ENCODE peak calls at places on chromosomes 11 and 22, in nine cellular contexts. One of them, this sample, is unnamed.

GRCh38 chr11:85414175-85414574 is 213.0 kb downstream of the DLG2 start:
- DNase-seq in neural progenitor cell: no peak
- DNase-seq in fibroblast of lung: no peak
- DNase-seq in IMR-90: no peak
- DNase-seq in upper lobe of right lung: no peak
- DNase-seq in stomach: no peak
- DNase-seq in lower lobe of right lung: no peak
- DNase-seq in AG04450: no peak
- DNase-seq in psoas muscle: no peak
- DNase-seq in this sample: no peak

GRCh38 chr11:19698493-19699292 is 13.9 kb upstream of the NAV2 start:
- DNase-seq in lower lobe of right lung: no peak
- DNase-seq in psoas muscle: peak
- DNase-seq in IMR-90: peak
- DNase-seq in stomach: no peak
- DNase-seq in fibroblast of lung: peak
- DNase-seq in neural progenitor cell: no peak
- DNase-seq in upper lobe of right lung: no peak
- DNase-seq in AG04450: peak
- DNase-seq in this sample: peak

GRCh38 chr11:105208038-105208437 is 68.5 kb upstream of the CARD18 start:
- DNase-seq in neural progenitor cell: no peak
- DNase-seq in psoas muscle: no peak
- DNase-seq in AG04450: no peak
- DNase-seq in lower lobe of right lung: no peak
- DNase-seq in IMR-90: no peak
- DNase-seq in upper lobe of right lung: no peak
- DNase-seq in stomach: no peak
- DNase-seq in fibroblast of lung: no peak
- DNase-seq in this sample: no peak

GRCh38 chr11:105361651-105362050 is 222.1 kb upstream of the CARD18 start:
- DNase-seq in fibroblast of lung: no peak
- DNase-seq in IMR-90: no peak
- DNase-seq in AG04450: no peak
- DNase-seq in psoas muscle: no peak
- DNase-seq in stomach: no peak
- DNase-seq in neural progenitor cell: no peak
- DNase-seq in lower lobe of right lung: no peak
- DNase-seq in upper lobe of right lung: no peak
- DNase-seq in this sample: no peak

GRCh38 chr11:112583246-112583893 is 322.7 kb upstream of the PLET1 start:
- DNase-seq in IMR-90: no peak
- DNase-seq in fibroblast of lung: no peak
- DNase-seq in AG04450: no peak
- DNase-seq in psoas muscle: no peak
- DNase-seq in neural progenitor cell: no peak
- DNase-seq in stomach: no peak
- DNase-seq in lower lobe of right lung: no peak
- DNase-seq in upper lobe of right lung: no peak
- DNase-seq in this sample: no peak

GRCh38 chr11:15038963-15039362 is 34.4 kb upstream of the CALCB start:
- DNase-seq in fibroblast of lung: peak
- DNase-seq in neural progenitor cell: peak
- DNase-seq in psoas muscle: no peak
- DNase-seq in lower lobe of right lung: no peak
- DNase-seq in upper lobe of right lung: no peak
- DNase-seq in IMR-90: peak
- DNase-seq in AG04450: no peak
- DNase-seq in stomach: no peak
- DNase-seq in this sample: peak

GRCh38 chr11:116887909-116888556 is 50.6 kb upstream of the APOA1 start:
- DNase-seq in IMR-90: peak
- DNase-seq in fibroblast of lung: peak
- DNase-seq in AG04450: no peak
- DNase-seq in stomach: no peak
- DNase-seq in psoas muscle: no peak
- DNase-seq in lower lobe of right lung: no peak
- DNase-seq in neural progenitor cell: no peak
- DNase-seq in upper lobe of right lung: no peak
- DNase-seq in this sample: no peak

GRCh38 chr11:96054870-96055705 is 131.2 kb upstream of the MTMR2 start:
- DNase-seq in AG04450: no peak
- DNase-seq in neural progenitor cell: peak
- DNase-seq in fibroblast of lung: peak
- DNase-seq in lower lobe of right lung: no peak
- DNase-seq in IMR-90: peak
- DNase-seq in psoas muscle: no peak
- DNase-seq in stomach: no peak
- DNase-seq in upper lobe of right lung: no peak
- DNase-seq in this sample: peak

GRCh38 chr11:18253222-18253621 is 4.8 kb upstream of the SAA2 start:
- DNase-seq in fibroblast of lung: no peak
- DNase-seq in lower lobe of right lung: no peak
- DNase-seq in stomach: no peak
- DNase-seq in IMR-90: no peak
- DNase-seq in neural progenitor cell: no peak
- DNase-seq in AG04450: no peak
- DNase-seq in psoas muscle: no peak
- DNase-seq in upper lobe of right lung: no peak
- DNase-seq in this sample: no peak

GRCh38 chr11:125123947-125124633 is 12.7 kb upstream of the TMEM218 start:
- DNase-seq in IMR-90: peak
- DNase-seq in psoas muscle: peak
- DNase-seq in AG04450: no peak
- DNase-seq in neural progenitor cell: peak
- DNase-seq in upper lobe of right lung: peak
- DNase-seq in fibroblast of lung: peak
- DNase-seq in lower lobe of right lung: peak
- DNase-seq in stomach: peak
- DNase-seq in this sample: peak

GRCh38 chr11:16784671-16785070 is 46.2 kb downstream of the C11orf58 start:
- DNase-seq in stomach: no peak
- DNase-seq in psoas muscle: no peak
- DNase-seq in neural progenitor cell: no peak
- DNase-seq in IMR-90: no peak
- DNase-seq in AG04450: no peak
- DNase-seq in upper lobe of right lung: no peak
- DNase-seq in fibroblast of lung: no peak
- DNase-seq in lower lobe of right lung: no peak
- DNase-seq in this sample: no peak

GRCh38 chr22:40241200-40241763 is 63.6 kb downstream of the TNRC6B start:
- DNase-seq in stomach: no peak
- DNase-seq in AG04450: no peak
- DNase-seq in lower lobe of right lung: no peak
- DNase-seq in neural progenitor cell: no peak
- DNase-seq in IMR-90: no peak
- DNase-seq in fibroblast of lung: no peak
- DNase-seq in upper lobe of right lung: no peak
- DNase-seq in psoas muscle: no peak
- DNase-seq in this sample: no peak

GRCh38 chr11:63709336-63709735 is 28.0 kb downstream of the RTN3 start:
- DNase-seq in upper lobe of right lung: no peak
- DNase-seq in psoas muscle: no peak
- DNase-seq in AG04450: no peak
- DNase-seq in stomach: no peak
- DNase-seq in lower lobe of right lung: no peak
- DNase-seq in fibroblast of lung: peak
- DNase-seq in neural progenitor cell: no peak
- DNase-seq in IMR-90: peak
- DNase-seq in this sample: no peak

GRCh38 chr11:63711838-63712237 is 30.5 kb downstream of the RTN3 start:
- DNase-seq in IMR-90: no peak
- DNase-seq in psoas muscle: no peak
- DNase-seq in AG04450: no peak
- DNase-seq in upper lobe of right lung: no peak
- DNase-seq in lower lobe of right lung: no peak
- DNase-seq in fibroblast of lung: no peak
- DNase-seq in neural progenitor cell: no peak
- DNase-seq in stomach: no peak
- DNase-seq in this sample: no peak

GRCh38 chr11:63713776-63714175 is 32.5 kb downstream of the RTN3 start:
- DNase-seq in IMR-90: no peak
- DNase-seq in fibroblast of lung: no peak
- DNase-seq in psoas muscle: no peak
- DNase-seq in upper lobe of right lung: no peak
- DNase-seq in AG04450: no peak
- DNase-seq in lower lobe of right lung: no peak
- DNase-seq in stomach: no peak
- DNase-seq in neural progenitor cell: no peak
- DNase-seq in this sample: no peak

GRCh38 chr11:63708764-63709163 is 27.5 kb downstream of the RTN3 start:
- DNase-seq in AG04450: no peak
- DNase-seq in stomach: no peak
- DNase-seq in lower lobe of right lung: no peak
- DNase-seq in upper lobe of right lung: no peak
- DNase-seq in IMR-90: no peak
- DNase-seq in fibroblast of lung: no peak
- DNase-seq in psoas muscle: no peak
- DNase-seq in neural progenitor cell: no peak
- DNase-seq in this sample: no peak

DNA sequence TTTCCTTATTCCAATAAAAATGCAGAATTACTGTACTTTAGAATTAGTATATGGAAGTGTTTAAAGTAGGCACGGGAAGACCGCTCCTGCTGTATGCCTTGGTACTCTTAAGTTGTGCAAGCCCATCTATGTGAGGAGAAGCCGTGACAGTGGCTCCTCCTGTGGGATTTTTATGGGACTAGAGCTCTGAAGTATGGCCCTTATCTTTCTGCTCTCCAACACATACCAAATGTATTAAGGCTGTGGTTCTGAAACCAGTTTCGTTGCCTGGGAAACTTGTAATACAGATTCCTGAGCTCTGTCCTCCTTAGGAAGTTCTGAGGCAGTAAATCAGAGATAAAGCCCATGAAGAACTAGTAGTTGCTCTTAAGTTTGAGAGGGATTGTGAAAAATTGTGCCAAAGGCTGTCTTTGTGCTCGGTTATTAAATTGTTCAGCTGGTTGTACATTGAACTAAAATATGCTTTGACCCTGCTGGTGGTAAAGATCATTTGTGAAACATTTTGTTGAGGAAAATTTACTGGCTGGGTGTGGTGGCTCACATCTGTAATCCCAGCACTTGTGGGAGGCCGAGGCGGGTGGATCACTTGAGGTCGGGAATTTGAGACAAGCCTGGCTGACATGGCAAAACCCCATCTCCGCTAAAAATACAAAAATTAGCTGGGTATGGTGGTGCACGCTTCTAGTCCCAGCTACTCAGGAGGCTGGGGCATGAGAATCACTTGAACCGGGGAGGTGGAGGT is 29.3 kb downstream of the RTN3 start:
- DNase-seq in lower lobe of right lung: no peak
- DNase-seq in AG04450: peak
- DNase-seq in upper lobe of right lung: no peak
- DNase-seq in IMR-90: peak
- DNase-seq in fibroblast of lung: peak
- DNase-seq in neural progenitor cell: no peak
- DNase-seq in psoas muscle: no peak
- DNase-seq in stomach: no peak
- DNase-seq in this sample: no peak
- TF ChIP-seq CTCF in lower lobe of right lung: no peak
- TF ChIP-seq CTCF in AG04450: no peak
- TF ChIP-seq CTCF in upper lobe of right lung: no peak
- TF ChIP-seq CTCF in IMR-90: peak
- TF ChIP-seq CTCF in fibroblast of lung: no peak
- TF ChIP-seq CTCF in neural progenitor cell: no peak
- TF ChIP-seq CTCF in psoas muscle: no peak
- TF ChIP-seq CTCF in stomach: no peak
- TF ChIP-seq CTCF in this sample: no peak

GRCh38 chr11:69662806-69663205 is 12.3 kb downstream of the LTO1 start:
- DNase-seq in upper lobe of right lung: peak
- DNase-seq in psoas muscle: no peak
- DNase-seq in lower lobe of right lung: peak
- DNase-seq in AG04450: no peak
- DNase-seq in fibroblast of lung: no peak
- DNase-seq in neural progenitor cell: no peak
- DNase-seq in stomach: no peak
- DNase-seq in IMR-90: no peak
- DNase-seq in this sample: no peak
- H3K27ac ChIP-seq in upper lobe of right lung: no peak
- H3K27ac ChIP-seq in psoas muscle: no peak
- H3K27ac ChIP-seq in lower lobe of right lung: no peak
- H3K27ac ChIP-seq in AG04450: no peak
- H3K27ac ChIP-seq in fibroblast of lung: no peak
- H3K27ac ChIP-seq in neural progenitor cell: no peak
- H3K27ac ChIP-seq in stomach: no peak
- H3K27ac ChIP-seq in IMR-90: no peak
- H3K27ac ChIP-seq in this sample: no peak

DNA sequence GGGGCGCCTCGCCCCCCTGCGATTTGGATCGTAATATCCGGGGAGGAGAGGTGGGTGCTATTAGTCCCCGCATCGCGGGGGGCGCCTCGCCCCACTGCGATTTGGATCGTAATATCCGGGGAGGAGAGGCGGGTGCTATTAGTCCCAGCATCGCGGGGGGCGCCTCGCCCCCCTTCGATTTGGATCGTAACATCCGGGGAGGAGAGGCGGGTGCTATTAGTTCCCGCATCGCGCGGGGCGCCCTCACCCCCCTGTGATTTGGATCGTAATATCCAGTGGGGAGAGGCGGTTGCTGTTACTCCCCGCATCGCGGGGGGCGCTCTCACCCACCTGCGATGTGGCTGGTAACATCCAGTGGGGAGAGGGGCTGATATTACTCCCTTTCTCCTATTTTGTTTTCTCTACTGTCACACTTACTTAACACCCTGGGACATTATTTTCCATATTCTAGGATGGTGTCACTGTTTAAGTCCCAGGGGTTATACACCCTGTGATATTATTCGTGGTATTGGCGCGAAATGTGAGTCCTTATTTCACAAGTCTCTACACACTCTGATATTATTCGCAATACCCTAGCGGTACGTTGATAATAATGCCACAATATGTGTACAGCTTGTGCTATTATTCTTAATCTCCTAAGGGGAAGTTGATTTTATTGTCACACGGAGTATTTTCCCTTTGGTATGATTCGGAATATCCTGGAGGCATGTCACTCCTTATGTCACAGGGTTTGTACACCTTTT is 57.8 kb upstream of the ALDH3B2 start:
- DNase-seq in upper lobe of right lung: no peak
- DNase-seq in fibroblast of lung: no peak
- DNase-seq in stomach: no peak
- DNase-seq in lower lobe of right lung: no peak
- DNase-seq in IMR-90: no peak
- DNase-seq in neural progenitor cell: peak
- DNase-seq in AG04450: no peak
- DNase-seq in psoas muscle: no peak
- DNase-seq in this sample: peak
- TF ChIP-seq CTCF in upper lobe of right lung: peak
- TF ChIP-seq CTCF in fibroblast of lung: no peak
- TF ChIP-seq CTCF in stomach: no peak
- TF ChIP-seq CTCF in lower lobe of right lung: peak
- TF ChIP-seq CTCF in IMR-90: peak
- TF ChIP-seq CTCF in neural progenitor cell: peak
- TF ChIP-seq CTCF in AG04450: peak
- TF ChIP-seq CTCF in psoas muscle: no peak
- TF ChIP-seq CTCF in this sample: no peak

DNA sequence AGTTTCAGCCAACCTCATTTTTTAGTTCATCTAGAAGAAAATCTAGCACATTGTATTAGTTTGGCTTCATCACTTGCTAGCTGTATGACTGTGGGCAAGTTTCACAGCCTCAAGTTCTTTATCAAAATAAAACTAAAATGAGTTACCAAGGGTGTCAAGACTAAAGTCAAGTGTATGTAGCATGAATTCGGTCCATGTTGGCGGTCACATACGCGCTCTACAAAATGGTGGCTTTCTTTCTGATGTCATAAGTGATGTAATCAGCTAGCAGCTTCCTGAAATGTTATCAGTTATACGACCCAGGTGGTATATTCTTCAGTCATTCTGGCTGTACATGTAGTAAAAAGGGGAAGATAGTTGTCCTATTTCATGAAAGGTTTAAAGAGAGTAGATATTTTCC is 50.5 kb downstream of the POLD3 start:
- DNase-seq in psoas muscle: no peak
- DNase-seq in IMR-90: no peak
- DNase-seq in AG04450: no peak
- DNase-seq in neural progenitor cell: no peak
- DNase-seq in upper lobe of right lung: no peak
- DNase-seq in stomach: no peak
- DNase-seq in fibroblast of lung: no peak
- DNase-seq in lower lobe of right lung: no peak
- DNase-seq in this sample: no peak
- H3K27ac ChIP-seq in psoas muscle: no peak
- H3K27ac ChIP-seq in IMR-90: no peak
- H3K27ac ChIP-seq in AG04450: no peak
- H3K27ac ChIP-seq in neural progenitor cell: no peak
- H3K27ac ChIP-seq in upper lobe of right lung: no peak
- H3K27ac ChIP-seq in stomach: peak
- H3K27ac ChIP-seq in fibroblast of lung: no peak
- H3K27ac ChIP-seq in lower lobe of right lung: no peak
- H3K27ac ChIP-seq in this sample: no peak

This sample was measured in RWPE1.